ENCODE peak calls at places on chromosomes 13 and 19, in seven cellular contexts. G is cardiac muscle cell, W is Peyer's patch, A is brain microvascular endothelial cell, X is upper lobe of left lung, C is lower lobe of right lung, F is colonic mucosa. B is an unnamed sample. For H3K36me3, the result is how much of the 10 kb centered on the place peaks cover.

GRCh38 chr13:51844862-51845573 is at the start of gene TMEM272:
- DNase-seq in C (peak), G (peak), X (peak), F (peak), A (peak), W (peak), B (peak)

GRCh38 chr19:58227964-58228583 is 640 bp upstream of the ZNF544 start:
- DNase-seq in F (no peak), W (no peak), X (no peak), C (no peak), G (peak), A (peak), B (peak)

GRCh38 chr19:50460161-50460765 is 16.0 kb upstream of the EMC10 start:
- DNase-seq in A (peak), X (no peak), G (no peak), C (no peak), F (no peak), W (no peak), B (no peak)

GRCh38 chr19:33132425-33132824 is 511 bp downstream of the WDR88 start:
- DNase-seq in W (no peak), G (no peak), A (no peak), C (no peak), F (no peak), X (no peak), B (no peak)

GRCh38 chr19:32809754-32810153 is 59.8 kb downstream of the SLC7A9 start:
- DNase-seq in A (no peak), X (no peak), G (no peak), C (no peak), W (no peak), F (no peak), B (no peak)

GRCh38 chr13:44806841-44807240 is 182.4 kb downstream of the NUFIP1 start:
- DNase-seq in X (no peak), A (no peak), C (no peak), F (no peak), G (no peak), W (no peak), B (no peak)

GRCh38 chr13:57992416-57992815 is 360.9 kb downstream of the PCDH17 start:
- DNase-seq in C (no peak), A (no peak), F (no peak), W (no peak), G (no peak), X (no peak), B (no peak)

GRCh38 chr19:45485301-45486077 is 11.4 kb downstream of the RTN2 start:
- DNase-seq in A (peak), X (peak), W (peak), G (peak), F (peak), C (peak), B (peak)

GRCh38 chr19:2454199-2454961 is 2.4 kb downstream of the LMNB2 start:
- DNase-seq in G (no peak), X (no peak), W (no peak), F (no peak), A (no peak), C (no peak), B (no peak)

GRCh38 chr13:27789495-27790303 is 2.6 kb upstream of the GSX1 start:
- DNase-seq in X (peak), F (no peak), A (no peak), C (no peak), W (no peak), G (no peak), B (no peak)

GRCh38 chr13:45781553-45782326 is 69.8 kb downstream of the SIAH3 start:
- DNase-seq in W (peak), F (peak), C (no peak), G (no peak), X (no peak), A (no peak), B (no peak)

GRCh38 chr19:6313398-6313969 is 19.9 kb downstream of the ACER1 start:
- DNase-seq in A (no peak), W (no peak), G (no peak), F (no peak), X (no peak), C (no peak), B (no peak)

GRCh38 chr19:6312018-6312417 is 21.4 kb downstream of the ACER1 start:
- DNase-seq in G (no peak), C (no peak), F (no peak), A (no peak), W (no peak), X (peak), B (peak)
- TF ChIP-seq CTCF in G (peak), C (no peak), F (no peak), A (no peak), W (no peak), X (no peak), B (peak)

GRCh38 chr19:709965-710714 is 1.4 kb downstream of the PALM start:
- DNase-seq in W (no peak), F (no peak), C (no peak), X (peak), G (no peak), A (no peak), B (peak)

GRCh38 chr19:709196-709964 is 645 bp downstream of the PALM start:
- DNase-seq in G (peak), F (no peak), W (no peak), C (no peak), X (peak), A (no peak), B (no peak)

GRCh38 chr19:708154-709141 is at the start of gene PALM:
- DNase-seq in W (no peak), F (no peak), A (no peak), C (no peak), G (peak), X (peak), B (peak)

GRCh38 chr19:711224-711623 is 2.5 kb downstream of the PALM start:
- DNase-seq in G (no peak), F (no peak), A (no peak), W (no peak), X (no peak), C (no peak), B (peak)

DNA sequence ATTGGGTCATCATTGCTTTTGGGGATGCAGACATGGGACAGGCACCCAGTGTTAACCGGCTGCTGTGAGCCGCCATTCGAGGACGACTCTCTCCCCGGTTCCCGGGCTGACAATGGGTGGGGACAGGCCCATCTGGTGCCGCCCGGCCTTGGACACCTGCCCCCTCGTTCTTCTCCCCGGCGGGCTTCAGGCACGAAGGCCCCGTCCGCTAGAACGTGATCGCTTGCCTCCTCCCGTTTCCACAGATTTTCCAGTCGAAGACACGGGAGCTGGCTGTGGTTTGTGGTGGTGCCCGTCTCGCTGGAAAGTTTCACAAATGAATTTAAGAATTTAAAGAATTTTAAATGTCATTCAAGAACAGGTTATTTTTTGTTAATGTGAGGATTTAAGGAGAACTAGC is 2.0 kb downstream of the PALM start:
- DNase-seq in A (no peak), G (no peak), F (no peak), W (no peak), X (peak), C (no peak), B (peak)
- H3K27ac ChIP-seq in A (no peak), G (no peak), F (no peak), W (peak), X (peak), C (peak), B (peak)

DNA sequence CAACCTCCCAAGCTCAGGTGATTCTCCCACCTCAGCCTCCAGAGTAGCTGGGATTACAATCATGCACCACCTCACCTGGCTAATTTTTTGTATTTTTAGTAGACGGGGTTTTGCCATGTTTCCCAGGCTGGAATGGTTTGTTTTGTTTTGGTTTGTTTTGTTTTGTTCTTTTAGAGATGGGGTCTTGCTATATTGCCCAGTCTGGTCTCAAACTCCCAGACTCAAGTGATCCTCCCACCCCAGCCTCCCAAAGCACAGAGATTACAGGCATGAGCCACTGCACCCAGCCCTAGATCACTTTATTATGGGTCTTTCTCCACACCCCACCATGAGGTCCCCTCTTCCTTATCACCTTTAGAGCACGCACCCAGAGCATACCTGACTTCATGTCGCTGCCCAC is 8.0 kb upstream of the KRTDAP start:
- DNase-seq in X (no peak), G (no peak), W (no peak), C (no peak), A (no peak), F (no peak), B (no peak)
- H3K36me3 ChIP-seq in X (under half), G (under half), W (under half), C (under half), A (under half), F (under half), B (under half)

DNA sequence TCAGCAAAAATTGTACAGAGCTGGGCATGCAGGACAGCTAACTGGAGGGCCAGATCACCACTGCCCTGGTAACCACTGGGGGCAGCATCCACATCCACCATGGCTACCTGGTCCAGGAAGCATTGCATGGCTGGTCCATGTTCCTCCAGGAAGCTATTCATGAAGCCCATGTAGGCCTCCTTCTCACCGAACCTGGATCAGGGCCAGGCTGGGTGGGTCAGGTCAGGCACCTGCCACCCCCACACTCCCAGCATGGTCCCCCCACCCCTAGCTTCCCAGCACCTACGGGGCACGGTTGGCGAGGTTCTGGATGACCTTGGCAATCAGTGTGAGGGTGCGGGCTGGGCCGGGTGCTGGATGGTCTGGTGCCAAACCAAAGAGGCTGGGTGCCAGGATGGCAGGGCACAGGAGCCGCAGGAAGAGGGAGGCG is 4.6 kb upstream of the WIZ start:
- DNase-seq in C (no peak), X (peak), A (no peak), W (no peak), G (no peak), F (no peak), B (no peak)
- TF ChIP-seq CTCF in C (no peak), X (no peak), A (peak), W (no peak), G (peak), F (no peak), B (peak)

DNA sequence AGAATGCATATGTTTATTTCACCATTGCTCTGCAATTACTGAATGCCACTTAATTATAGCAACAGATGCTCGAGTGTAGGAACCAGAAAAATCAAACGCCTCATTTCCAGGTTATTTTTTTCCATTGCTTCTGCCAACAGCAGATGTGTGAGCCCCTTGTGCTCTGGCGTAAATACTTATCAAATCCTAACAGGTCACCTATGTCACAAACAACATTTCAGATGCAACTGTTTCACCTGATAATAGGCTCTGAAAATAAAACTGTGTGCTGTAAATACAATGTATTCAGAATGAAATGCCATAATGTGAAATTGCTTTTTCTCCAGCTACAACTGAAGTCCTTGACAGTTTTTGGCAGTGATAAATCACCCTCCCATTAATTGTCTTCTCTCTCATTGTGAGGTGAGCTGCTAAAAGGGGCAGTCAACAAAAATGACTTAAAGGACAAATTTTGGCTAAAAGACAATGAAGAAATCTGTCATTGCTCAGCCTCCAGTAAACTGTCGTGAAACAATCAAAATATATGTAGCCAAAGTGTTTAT is 344.0 kb downstream of the DACH1 start:
- DNase-seq in A (no peak), G (no peak), X (no peak), F (no peak), C (no peak), W (no peak), B (no peak)
- H3K27ac ChIP-seq in A (no peak), G (no peak), X (no peak), F (no peak), C (no peak), W (no peak), B (no peak)

DNA sequence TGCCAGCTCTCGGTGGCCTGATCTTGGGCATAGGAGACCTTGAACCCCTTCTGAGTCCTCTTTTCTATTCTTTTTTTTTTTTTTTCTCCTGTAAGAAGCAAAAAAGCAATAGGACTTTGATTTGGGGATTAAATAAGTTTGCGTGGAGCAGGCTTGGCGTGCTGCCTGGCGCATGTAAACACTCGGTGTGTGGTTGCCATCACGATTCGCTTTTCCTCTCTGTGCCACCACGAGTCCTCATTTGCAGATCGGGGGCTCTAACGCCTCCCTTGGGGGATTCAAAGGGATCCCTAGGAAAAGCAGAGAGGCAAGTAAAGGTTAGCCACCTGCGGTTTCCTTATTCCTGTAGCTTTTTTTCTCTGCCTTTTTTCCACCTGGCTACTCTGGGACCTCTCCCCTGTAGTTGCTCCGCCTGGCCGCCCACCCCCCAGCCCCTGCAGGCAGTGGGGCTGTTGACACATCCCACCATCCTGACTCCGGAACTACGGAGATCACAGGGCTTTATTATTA is 1.3 kb downstream of the SAFB start:
- DNase-seq in W (peak), C (peak), G (peak), X (no peak), A (peak), F (peak), B (no peak)
- H3K36me3 ChIP-seq in W (under half), C (half or more), G (under half), X (under half), A (under half), F (under half), B (half or more)

GRCh38 chr13:113605866-113606438 is 21.4 kb downstream of the TFDP1 start:
- DNase-seq in C (no peak), W (no peak), G (no peak), A (no peak), X (no peak), F (no peak), B (no peak)

GRCh38 chr13:113607056-113607455 is 22.5 kb downstream of the TFDP1 start:
- DNase-seq in G (no peak), A (no peak), C (no peak), X (no peak), W (no peak), F (no peak), B (no peak)

GRCh38 chr13:113608967-113609533 is 24.5 kb downstream of the TFDP1 start:
- DNase-seq in G (no peak), A (no peak), W (no peak), C (no peak), X (peak), F (no peak), B (no peak)

GRCh38 chr13:113608246-113608635 is 23.7 kb downstream of the TFDP1 start:
- DNase-seq in A (no peak), C (no peak), W (no peak), F (no peak), G (no peak), X (no peak), B (no peak)

GRCh38 chr13:113607477-113608245 is 23.1 kb downstream of the TFDP1 start:
- DNase-seq in C (peak), A (no peak), F (no peak), X (no peak), W (no peak), G (no peak), B (no peak)
- TF ChIP-seq CTCF in C (no peak), A (no peak), F (no peak), X (no peak), W (no peak), G (no peak), B (no peak)

GRCh38 chr19:4633140-4633967 is 6.0 kb upstream of the TNFAIP8L1 start:
- DNase-seq in X (no peak), F (peak), G (peak), W (peak), A (peak), C (peak), B (peak)

GRCh38 chr19:4636151-4636717 is 3.1 kb upstream of the TNFAIP8L1 start:
- DNase-seq in W (peak), G (peak), C (peak), F (peak), A (no peak), X (peak), B (peak)

GRCh38 chr19:4638330-4638729 is 986 bp upstream of the TNFAIP8L1 start:
- DNase-seq in W (no peak), F (no peak), G (no peak), C (no peak), A (no peak), X (peak), B (no peak)

GRCh38 chr19:4636761-4637160 is 2.6 kb upstream of the TNFAIP8L1 start:
- DNase-seq in W (no peak), F (no peak), A (no peak), G (no peak), X (no peak), C (no peak), B (peak)

GRCh38 chr19:4635763-4636135 is 3.6 kb upstream of the TNFAIP8L1 start:
- DNase-seq in C (no peak), A (no peak), G (no peak), F (no peak), W (no peak), X (no peak), B (peak)
- H3K27ac ChIP-seq in C (no peak), A (no peak), G (peak), F (no peak), W (peak), X (peak), B (peak)

DNA sequence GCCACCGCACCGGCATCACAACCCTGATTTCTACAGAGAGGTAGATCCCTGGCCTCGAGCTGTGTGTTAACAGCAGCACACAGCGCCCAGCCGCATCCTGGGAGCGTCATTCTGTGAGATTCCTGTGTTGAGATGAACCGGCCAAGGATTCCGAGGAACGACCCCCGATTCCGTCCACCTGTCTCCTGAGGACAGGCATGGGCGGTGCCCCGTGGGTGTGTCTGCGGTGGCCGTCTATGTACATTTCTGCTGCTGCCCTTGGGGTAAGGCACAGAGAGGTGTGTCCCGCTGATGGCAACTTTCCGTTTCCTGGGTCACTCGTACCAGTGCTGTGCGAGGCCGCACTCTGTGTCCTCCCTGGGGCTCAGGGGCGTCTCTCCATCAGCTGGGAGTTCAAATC is 16.1 kb upstream of the F2RL3 start:
- DNase-seq in X (no peak), W (no peak), A (no peak), C (no peak), F (no peak), G (no peak), B (no peak)
- H3K36me3 ChIP-seq in X (half or more), W (under half), A (half or more), C (half or more), F (under half), G (under half), B (half or more)

DNA sequence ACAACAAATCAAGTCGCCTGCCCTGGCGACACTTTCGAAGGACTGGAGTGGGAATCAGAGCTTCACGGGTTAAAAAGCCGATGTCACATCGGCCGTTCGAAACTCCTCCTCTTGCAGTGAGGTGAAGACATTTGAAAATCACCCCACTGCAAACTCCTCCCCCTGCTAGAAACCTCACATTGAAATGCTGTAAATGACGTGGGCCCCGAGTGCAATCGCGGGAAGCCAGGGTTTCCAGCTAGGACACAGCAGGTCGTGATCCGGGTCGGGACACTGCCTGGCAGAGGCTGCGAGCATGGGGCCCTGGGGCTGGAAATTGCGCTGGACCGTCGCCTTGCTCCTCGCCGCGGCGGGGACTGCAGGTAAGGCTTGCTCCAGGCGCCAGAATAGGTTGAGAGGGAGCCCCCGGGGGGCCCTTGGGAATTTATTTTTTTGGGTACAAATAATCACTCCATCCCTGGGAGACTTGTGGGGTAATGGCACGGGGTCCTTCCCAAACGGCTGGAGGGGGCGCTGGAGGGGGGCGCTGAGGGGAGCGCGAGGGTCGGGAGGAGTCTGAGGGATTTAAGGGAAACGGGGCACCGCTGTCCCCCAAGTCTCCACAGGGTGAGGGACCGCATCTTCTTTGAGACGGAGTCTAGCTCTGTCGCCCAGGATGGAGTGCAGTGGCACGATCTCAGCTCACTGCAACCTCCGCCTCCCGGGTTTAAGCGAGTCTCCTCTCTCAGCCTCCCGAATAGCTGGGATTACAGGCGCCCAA is at the start of gene LDLR:
- DNase-seq in X (peak), G (peak), A (peak), C (peak), F (peak), W (peak), B (peak)
- TF ChIP-seq CTCF in X (no peak), G (no peak), A (no peak), C (no peak), F (no peak), W (no peak), B (no peak)